ENCODE peak calls at places on chromosomes 5 and 9, in four cellular contexts. B, S, I and N are unnamed samples.

GRCh38 chr5:1464096-1464446 is 18.8 kb upstream of the SLC6A3 start:
- DNase-seq in S (no peak), B (no peak), I (no peak), N (no peak)

GRCh38 chr9:91131433-91131839 is 230.3 kb downstream of the AUH start:
- DNase-seq in S (no peak), B (no peak), I (peak), N (no peak)

GRCh38 chr5:28499764-28500290 is 1461.4 kb upstream of the CDH9 start:
- DNase-seq in I (peak), B (no peak), S (no peak), N (no peak)

GRCh38 chr9:138099803-138100598 is 222.4 kb downstream of the CACNA1B start:
- DNase-seq in B (no peak), I (no peak), S (no peak), N (peak)

GRCh38 chr5:81425569-81425968 is 31.6 kb upstream of the ACOT12 start:
- DNase-seq in I (peak), S (no peak), B (no peak), N (no peak)

GRCh38 chr5:174371600-174372094 is 326.1 kb downstream of the NSG2 start:
- DNase-seq in I (peak), S (no peak), B (no peak), N (no peak)

GRCh38 chr5:16934669-16935068 is 1.4 kb downstream of the MYO10 start:
- DNase-seq in S (no peak), B (no peak), I (peak), N (no peak)

GRCh38 chr9:99341686-99342085 is 119.6 kb downstream of the SEC61B start:
- DNase-seq in I (no peak), S (no peak), B (no peak), N (no peak)

GRCh38 chr9:33884856-33885701 is 68.1 kb downstream of the UBE2R2 start:
- DNase-seq in S (no peak), I (peak), B (no peak), N (no peak)

GRCh38 chr9:68802525-68803015 is 97.5 kb downstream of the PIP5K1B start:
- DNase-seq in B (no peak), S (no peak), I (no peak), N (no peak)

DNA sequence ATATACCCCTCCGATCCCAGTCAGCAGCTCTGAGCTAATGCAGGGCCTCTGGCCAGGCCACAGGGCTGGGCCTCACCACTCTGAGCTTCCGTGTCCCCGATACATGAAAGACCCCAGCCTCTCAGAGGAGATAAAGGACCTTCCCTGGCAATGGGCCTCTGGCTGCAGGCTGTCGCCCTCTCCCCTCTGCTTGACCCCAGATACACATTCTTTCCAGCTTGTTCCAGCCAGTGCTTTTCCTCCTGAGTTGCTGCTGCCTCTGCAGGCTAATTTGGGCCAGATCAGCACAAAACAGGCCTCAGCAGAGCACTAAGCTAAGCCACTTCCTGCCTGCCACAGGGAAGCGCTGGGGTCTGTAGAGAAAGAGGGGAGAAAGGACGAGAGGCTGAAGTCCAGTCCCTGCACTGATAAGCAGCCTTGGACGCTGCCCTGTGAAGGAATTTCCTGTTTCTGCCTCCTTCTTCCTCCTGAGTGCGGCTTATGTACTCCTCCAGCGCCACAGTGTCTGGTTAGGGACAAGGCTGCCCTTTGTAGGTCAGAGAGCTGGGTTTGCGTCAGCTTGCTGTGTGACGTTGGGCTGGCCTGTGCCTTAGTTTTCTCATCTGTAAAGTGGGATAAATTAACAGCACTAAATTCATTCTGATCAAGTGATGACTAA is 73.0 kb upstream of the IL17B start:
- DNase-seq in B (peak), I (peak), S (peak), N (no peak)
- TF ChIP-seq CTCF in B (no peak), I (no peak), S (no peak), N (peak)

DNA sequence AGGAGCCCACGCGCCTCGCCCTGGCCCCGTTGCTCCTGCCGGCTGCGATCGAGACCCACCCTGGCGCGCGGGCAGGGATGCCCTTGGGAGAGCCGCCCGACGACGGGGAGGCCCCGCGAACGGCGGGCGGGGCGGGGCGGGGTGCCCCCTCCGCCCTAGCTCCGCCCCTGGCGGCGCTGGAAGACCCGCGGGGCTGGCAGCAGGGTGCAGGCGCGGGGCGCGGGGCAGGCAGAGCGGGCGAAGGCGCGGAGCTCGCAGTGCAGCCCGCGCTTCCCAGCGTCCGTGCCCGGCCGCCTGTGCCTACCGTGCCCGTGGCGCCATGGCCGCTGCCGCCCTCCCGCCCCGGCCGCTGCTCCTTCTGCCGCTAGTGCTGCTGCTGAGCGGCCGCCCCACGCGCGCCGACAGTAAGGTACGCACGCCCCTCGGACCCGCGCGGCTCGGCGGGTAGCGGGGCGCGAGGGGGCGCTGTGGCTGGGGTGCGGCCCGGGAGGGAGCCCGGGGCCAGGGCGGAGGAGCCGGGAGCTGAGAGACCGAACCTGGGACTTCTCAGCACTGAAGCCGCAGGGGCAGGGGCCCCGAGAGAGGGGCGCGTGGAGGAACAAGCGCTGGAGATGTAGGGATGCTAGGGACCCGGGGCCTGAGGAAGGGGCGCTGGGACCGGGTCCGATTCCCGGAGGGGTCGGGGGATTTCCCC is at the start of gene OLFML2A:
- DNase-seq in S (no peak), B (no peak), I (peak), N (no peak)
- TF ChIP-seq CTCF in S (peak), B (peak), I (peak), N (peak)

DNA sequence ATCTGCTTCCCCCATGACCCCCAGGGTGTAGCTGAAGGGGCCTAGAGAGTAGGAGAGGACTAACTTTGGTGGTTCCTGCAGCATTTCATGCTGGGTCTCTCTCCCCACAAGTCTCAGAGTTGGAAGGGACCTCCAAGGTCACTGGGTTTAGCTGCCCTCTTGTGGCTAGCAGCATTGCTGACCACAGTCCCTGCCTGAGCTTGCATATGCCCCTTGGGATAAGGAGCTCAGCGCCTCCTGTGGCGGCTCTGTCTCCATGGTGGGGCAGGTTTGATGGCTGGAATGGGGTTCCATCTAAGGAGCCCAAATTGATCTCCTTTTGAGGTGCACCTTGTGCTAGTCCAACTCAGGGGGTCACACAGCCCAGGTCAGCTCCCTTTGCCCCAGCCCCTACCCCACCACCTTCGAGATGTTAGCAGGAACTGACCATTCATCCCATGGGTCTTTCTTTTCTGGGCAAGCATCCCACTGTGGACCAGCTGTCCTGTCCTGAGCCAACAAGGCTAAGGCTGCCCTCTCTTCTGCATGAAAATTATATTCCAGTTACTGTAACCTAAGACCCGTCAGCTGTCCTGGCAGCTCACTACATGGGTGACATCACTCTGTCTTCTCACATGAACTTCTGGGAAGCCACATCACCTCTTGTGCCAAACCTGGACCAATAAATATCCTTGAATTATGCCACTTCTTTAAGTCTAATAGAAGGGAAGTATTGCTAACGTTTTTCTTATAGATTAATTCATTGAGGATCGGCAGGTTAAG is 196.2 kb downstream of the HSPA4 start:
- DNase-seq in B (peak), S (no peak), I (peak), N (no peak)
- TF ChIP-seq CTCF in B (peak), S (no peak), I (peak), N (peak)

GRCh38 chr5:6710551-6711318 is 2.5 kb upstream of the TENT4A start:
- DNase-seq in B (no peak), S (no peak), I (no peak), N (peak)

GRCh38 chr5:6711409-6712135 is 1.7 kb upstream of the TENT4A start:
- DNase-seq in B (no peak), S (no peak), I (no peak), N (peak)

GRCh38 chr5:6712582-6713273 is 504 bp upstream of the TENT4A start:
- DNase-seq in B (peak), I (peak), S (peak), N (peak)

GRCh38 chr5:6713274-6714181 is at the start of gene TENT4A:
- DNase-seq in B (no peak), S (peak), I (no peak), N (peak)

GRCh38 chr5:6712136-6712581 is 1.1 kb upstream of the TENT4A start:
- DNase-seq in S (peak), B (peak), I (peak), N (peak)
- TF ChIP-seq CTCF in S (no peak), B (peak), I (peak), N (peak)

DNA sequence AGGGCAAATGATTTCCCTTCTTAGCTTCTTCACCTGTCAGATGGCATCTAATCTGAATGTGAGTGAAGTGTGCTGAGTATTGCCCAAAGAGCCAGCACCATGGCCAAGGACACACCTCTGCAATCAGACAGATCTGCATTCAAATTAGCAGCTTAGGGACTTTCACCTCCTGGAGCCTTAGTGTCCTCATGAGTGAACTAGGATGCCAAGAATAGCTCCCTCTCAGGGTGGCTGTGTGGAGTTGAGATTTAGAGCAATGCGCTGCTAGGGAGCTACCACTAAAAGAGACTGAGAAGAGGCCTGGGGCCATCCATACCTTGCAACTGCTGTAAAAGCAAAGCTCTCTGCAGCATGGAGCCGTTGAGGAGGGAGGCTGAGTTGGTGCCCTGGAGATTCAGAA is 1.4 kb downstream of the CIZ1 start:
- DNase-seq in B (no peak), S (no peak), I (no peak), N (no peak)
- TF ChIP-seq CTCF in B (no peak), S (no peak), I (no peak), N (no peak)

GRCh38 chr9:124675261-124676158 is 95.6 kb downstream of the NR6A1 start:
- DNase-seq in I (no peak), S (no peak), B (no peak), N (no peak)
- TF ChIP-seq CTCF in I (no peak), S (no peak), B (no peak), N (no peak)

GRCh38 chr9:35274988-35275387 is 113.2 kb downstream of the UNC13B start:
- DNase-seq in S (no peak), I (no peak), B (no peak), N (no peak)
- TF ChIP-seq CTCF in S (no peak), I (no peak), B (no peak), N (no peak)

GRCh38 chr9:70318002-70318401 is 59.2 kb downstream of the SMC5 start:
- DNase-seq in B (no peak), S (no peak), I (no peak), N (no peak)
- TF ChIP-seq CTCF in B (peak), S (no peak), I (peak), N (peak)

DNA sequence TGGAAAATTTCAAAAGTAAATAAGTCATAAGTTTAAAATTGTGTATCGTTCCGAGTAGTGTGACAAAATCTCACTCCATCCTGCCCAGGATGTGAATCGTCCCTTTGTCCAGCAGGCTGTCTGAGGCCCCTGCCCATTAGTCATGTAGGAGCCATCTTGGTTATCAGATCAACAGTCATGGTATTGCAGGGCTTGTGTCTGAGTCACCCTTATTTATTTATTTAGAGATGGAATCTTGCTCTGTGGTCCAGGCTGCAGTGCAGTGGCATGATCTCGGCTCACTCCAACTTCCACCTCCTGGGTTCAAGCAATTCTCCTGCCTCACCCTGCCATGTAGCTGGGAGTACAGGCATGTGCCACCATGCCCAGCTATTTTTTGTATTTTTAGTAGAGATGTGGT is 30.2 kb downstream of the ITGA2 start:
- DNase-seq in B (no peak), S (no peak), I (peak), N (no peak)
- TF ChIP-seq CTCF in B (no peak), S (no peak), I (no peak), N (no peak)